ENCODE peak calls at places on chromosomes 12 and 14, in seven cellular contexts. One of them, this sample, is unnamed.

GRCh38 chr12:51098611-51099010 is 15.2 kb upstream of the CSRNP2 start:
- DNase-seq in transverse colon: no peak
- DNase-seq in CD4-positive, alpha-beta T cell: no peak
- DNase-seq in uterus: no peak
- DNase-seq in AG10803: no peak
- DNase-seq in cardiac muscle cell: no peak
- DNase-seq in fibroblast of mammary gland: peak
- DNase-seq in this sample: no peak

GRCh38 chr14:77077040-77077439 is 21.0 kb upstream of the CIPC start:
- DNase-seq in transverse colon: no peak
- DNase-seq in CD4-positive, alpha-beta T cell: no peak
- DNase-seq in uterus: no peak
- DNase-seq in AG10803: no peak
- DNase-seq in cardiac muscle cell: no peak
- DNase-seq in fibroblast of mammary gland: no peak
- DNase-seq in this sample: no peak

GRCh38 chr12:131432532-131433260 is 278.2 kb upstream of the SFSWAP start:
- DNase-seq in transverse colon: no peak
- DNase-seq in CD4-positive, alpha-beta T cell: no peak
- DNase-seq in uterus: no peak
- DNase-seq in AG10803: no peak
- DNase-seq in cardiac muscle cell: no peak
- DNase-seq in fibroblast of mammary gland: no peak
- DNase-seq in this sample: no peak

GRCh38 chr12:19572920-19573558 is 133.7 kb downstream of the AEBP2 start:
- DNase-seq in transverse colon: peak
- DNase-seq in CD4-positive, alpha-beta T cell: no peak
- DNase-seq in uterus: peak
- DNase-seq in AG10803: peak
- DNase-seq in cardiac muscle cell: peak
- DNase-seq in fibroblast of mammary gland: peak
- DNase-seq in this sample: no peak

GRCh38 chr12:109586385-109587296 is 13.0 kb downstream of the MVK start:
- DNase-seq in transverse colon: no peak
- DNase-seq in CD4-positive, alpha-beta T cell: no peak
- DNase-seq in uterus: no peak
- DNase-seq in AG10803: no peak
- DNase-seq in cardiac muscle cell: no peak
- DNase-seq in fibroblast of mammary gland: no peak
- DNase-seq in this sample: no peak

GRCh38 chr14:23167006-23167847 is 16.2 kb downstream of the SLC7A8 start:
- DNase-seq in transverse colon: no peak
- DNase-seq in CD4-positive, alpha-beta T cell: no peak
- DNase-seq in uterus: no peak
- DNase-seq in AG10803: no peak
- DNase-seq in cardiac muscle cell: no peak
- DNase-seq in fibroblast of mammary gland: no peak
- DNase-seq in this sample: no peak

GRCh38 chr14:102691763-102692162 is 85.5 kb upstream of the TRAF3 start:
- DNase-seq in transverse colon: no peak
- DNase-seq in CD4-positive, alpha-beta T cell: no peak
- DNase-seq in uterus: no peak
- DNase-seq in AG10803: no peak
- DNase-seq in cardiac muscle cell: no peak
- DNase-seq in fibroblast of mammary gland: no peak
- DNase-seq in this sample: no peak

GRCh38 chr14:71361335-71361734 is 454.1 kb downstream of the PCNX1 start:
- DNase-seq in transverse colon: no peak
- DNase-seq in CD4-positive, alpha-beta T cell: no peak
- DNase-seq in uterus: no peak
- DNase-seq in AG10803: no peak
- DNase-seq in cardiac muscle cell: no peak
- DNase-seq in fibroblast of mammary gland: peak
- DNase-seq in this sample: no peak

GRCh38 chr14:40623641-40624040 is 983.0 kb upstream of the LRFN5 start:
- DNase-seq in transverse colon: no peak
- DNase-seq in CD4-positive, alpha-beta T cell: no peak
- DNase-seq in uterus: no peak
- DNase-seq in AG10803: no peak
- DNase-seq in cardiac muscle cell: no peak
- DNase-seq in fibroblast of mammary gland: no peak
- DNase-seq in this sample: no peak

GRCh38 chr12:26293612-26294011 is 98.2 kb downstream of the SSPN start:
- DNase-seq in transverse colon: no peak
- DNase-seq in CD4-positive, alpha-beta T cell: no peak
- DNase-seq in uterus: no peak
- DNase-seq in AG10803: no peak
- DNase-seq in cardiac muscle cell: no peak
- DNase-seq in fibroblast of mammary gland: no peak
- DNase-seq in this sample: no peak

DNA sequence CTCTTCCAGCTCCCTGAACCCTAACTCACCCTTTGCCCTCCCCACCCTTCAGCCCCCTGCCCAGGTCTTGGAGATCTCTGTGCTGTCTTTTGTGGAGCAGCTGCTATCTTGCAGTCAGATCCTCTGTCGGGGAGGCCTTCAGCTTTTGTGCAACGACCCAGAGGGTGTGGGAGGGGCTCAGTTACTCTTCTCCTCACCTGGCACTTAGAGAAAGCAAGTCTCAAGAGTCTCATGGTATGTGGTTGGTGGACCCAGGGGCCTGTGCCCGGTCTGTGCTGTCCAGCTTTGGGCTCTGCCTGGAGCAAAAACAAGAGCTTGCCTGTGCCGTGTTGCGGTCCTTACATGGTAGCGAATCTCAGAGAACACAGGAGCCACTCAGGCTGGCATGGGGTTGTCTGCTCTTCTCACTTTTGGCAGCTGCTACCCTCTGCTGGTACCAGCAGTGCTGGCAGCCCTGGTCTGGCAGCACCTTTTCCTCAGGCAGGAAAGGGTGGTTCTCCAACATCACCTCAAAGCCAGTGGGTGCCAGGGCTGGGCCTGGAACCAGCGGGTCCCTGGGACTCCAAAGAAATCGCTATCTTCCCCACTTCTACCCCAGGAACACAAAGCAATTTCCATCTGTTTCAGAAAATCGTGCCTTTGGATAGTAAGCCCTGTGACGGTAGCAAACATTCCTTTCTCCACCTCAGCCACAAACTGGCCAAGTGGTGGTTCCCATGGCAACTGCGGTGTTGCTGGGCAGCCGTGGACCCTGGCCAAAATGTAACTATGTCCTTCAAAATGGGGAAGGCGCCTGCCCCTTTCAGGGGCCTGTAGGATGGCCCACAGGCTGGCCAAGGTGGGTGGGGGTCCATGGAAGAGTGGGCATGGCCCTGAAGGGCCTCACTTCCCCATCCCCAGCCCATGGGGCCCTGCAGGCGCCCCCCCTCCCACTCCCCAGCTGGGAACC is 90.0 kb downstream of the RIN3 start:
- DNase-seq in transverse colon: peak
- DNase-seq in CD4-positive, alpha-beta T cell: peak
- DNase-seq in uterus: no peak
- DNase-seq in AG10803: peak
- DNase-seq in cardiac muscle cell: peak
- DNase-seq in fibroblast of mammary gland: peak
- DNase-seq in this sample: no peak
- TF ChIP-seq CTCF in transverse colon: no peak
- TF ChIP-seq CTCF in CD4-positive, alpha-beta T cell: peak
- TF ChIP-seq CTCF in uterus: no peak
- TF ChIP-seq CTCF in AG10803: peak
- TF ChIP-seq CTCF in cardiac muscle cell: peak
- TF ChIP-seq CTCF in fibroblast of mammary gland: no peak
- TF ChIP-seq CTCF in this sample: no peak

GRCh38 chr12:106140223-106140986 is 1.7 kb upstream of the NUAK1 start:
- DNase-seq in transverse colon: no peak
- DNase-seq in CD4-positive, alpha-beta T cell: no peak
- DNase-seq in uterus: peak
- DNase-seq in AG10803: no peak
- DNase-seq in cardiac muscle cell: no peak
- DNase-seq in fibroblast of mammary gland: no peak
- DNase-seq in this sample: no peak

GRCh38 chr12:106138646-106139421 is at the start of gene NUAK1:
- DNase-seq in transverse colon: peak
- DNase-seq in CD4-positive, alpha-beta T cell: no peak
- DNase-seq in uterus: peak
- DNase-seq in AG10803: peak
- DNase-seq in cardiac muscle cell: peak
- DNase-seq in fibroblast of mammary gland: no peak
- DNase-seq in this sample: peak

GRCh38 chr12:106141003-106141402 is 2.2 kb upstream of the NUAK1 start:
- DNase-seq in transverse colon: no peak
- DNase-seq in CD4-positive, alpha-beta T cell: no peak
- DNase-seq in uterus: no peak
- DNase-seq in AG10803: no peak
- DNase-seq in cardiac muscle cell: no peak
- DNase-seq in fibroblast of mammary gland: no peak
- DNase-seq in this sample: no peak

GRCh38 chr12:106138279-106138645 is 492 bp downstream of the NUAK1 start:
- DNase-seq in transverse colon: no peak
- DNase-seq in CD4-positive, alpha-beta T cell: no peak
- DNase-seq in uterus: no peak
- DNase-seq in AG10803: no peak
- DNase-seq in cardiac muscle cell: peak
- DNase-seq in fibroblast of mammary gland: no peak
- DNase-seq in this sample: no peak

GRCh38 chr12:106139422-106140141 is 828 bp upstream of the NUAK1 start:
- DNase-seq in transverse colon: peak
- DNase-seq in CD4-positive, alpha-beta T cell: no peak
- DNase-seq in uterus: peak
- DNase-seq in AG10803: peak
- DNase-seq in cardiac muscle cell: peak
- DNase-seq in fibroblast of mammary gland: peak
- DNase-seq in this sample: no peak
- TF ChIP-seq CTCF in transverse colon: no peak
- TF ChIP-seq CTCF in CD4-positive, alpha-beta T cell: no peak
- TF ChIP-seq CTCF in uterus: no peak
- TF ChIP-seq CTCF in AG10803: no peak
- TF ChIP-seq CTCF in cardiac muscle cell: no peak
- TF ChIP-seq CTCF in fibroblast of mammary gland: no peak
- TF ChIP-seq CTCF in this sample: no peak

GRCh38 chr14:47039336-47039735 is 387.8 kb upstream of the RPL10L start:
- DNase-seq in transverse colon: no peak
- DNase-seq in CD4-positive, alpha-beta T cell: no peak
- DNase-seq in uterus: no peak
- DNase-seq in AG10803: no peak
- DNase-seq in cardiac muscle cell: peak
- DNase-seq in fibroblast of mammary gland: no peak
- DNase-seq in this sample: no peak

GRCh38 chr14:47044841-47045240 is 393.3 kb upstream of the RPL10L start:
- DNase-seq in transverse colon: no peak
- DNase-seq in CD4-positive, alpha-beta T cell: no peak
- DNase-seq in uterus: no peak
- DNase-seq in AG10803: no peak
- DNase-seq in cardiac muscle cell: peak
- DNase-seq in fibroblast of mammary gland: no peak
- DNase-seq in this sample: no peak

GRCh38 chr14:47040490-47040889 is 388.9 kb upstream of the RPL10L start:
- DNase-seq in transverse colon: no peak
- DNase-seq in CD4-positive, alpha-beta T cell: no peak
- DNase-seq in uterus: no peak
- DNase-seq in AG10803: no peak
- DNase-seq in cardiac muscle cell: peak
- DNase-seq in fibroblast of mammary gland: peak
- DNase-seq in this sample: no peak
- TF ChIP-seq CTCF in transverse colon: peak
- TF ChIP-seq CTCF in CD4-positive, alpha-beta T cell: no peak
- TF ChIP-seq CTCF in uterus: peak
- TF ChIP-seq CTCF in AG10803: no peak
- TF ChIP-seq CTCF in cardiac muscle cell: no peak
- TF ChIP-seq CTCF in fibroblast of mammary gland: no peak
- TF ChIP-seq CTCF in this sample: peak

GRCh38 chr12:52242442-52243263 is 9.6 kb downstream of the KRT7 start:
- DNase-seq in transverse colon: no peak
- DNase-seq in CD4-positive, alpha-beta T cell: no peak
- DNase-seq in uterus: no peak
- DNase-seq in AG10803: no peak
- DNase-seq in cardiac muscle cell: no peak
- DNase-seq in fibroblast of mammary gland: no peak
- DNase-seq in this sample: no peak

GRCh38 chr12:52238916-52239649 is 6.0 kb downstream of the KRT7 start:
- DNase-seq in transverse colon: no peak
- DNase-seq in CD4-positive, alpha-beta T cell: no peak
- DNase-seq in uterus: no peak
- DNase-seq in AG10803: no peak
- DNase-seq in cardiac muscle cell: no peak
- DNase-seq in fibroblast of mammary gland: no peak
- DNase-seq in this sample: no peak

GRCh38 chr12:52243264-52243773 is 10.3 kb downstream of the KRT7 start:
- DNase-seq in transverse colon: no peak
- DNase-seq in CD4-positive, alpha-beta T cell: no peak
- DNase-seq in uterus: no peak
- DNase-seq in AG10803: no peak
- DNase-seq in cardiac muscle cell: no peak
- DNase-seq in fibroblast of mammary gland: no peak
- DNase-seq in this sample: no peak

GRCh38 chr12:52239767-52240166 is 6.7 kb downstream of the KRT7 start:
- DNase-seq in transverse colon: no peak
- DNase-seq in CD4-positive, alpha-beta T cell: no peak
- DNase-seq in uterus: no peak
- DNase-seq in AG10803: no peak
- DNase-seq in cardiac muscle cell: no peak
- DNase-seq in fibroblast of mammary gland: no peak
- DNase-seq in this sample: no peak

GRCh38 chr12:52241205-52241842 is 8.3 kb downstream of the KRT7 start:
- DNase-seq in transverse colon: no peak
- DNase-seq in CD4-positive, alpha-beta T cell: no peak
- DNase-seq in uterus: no peak
- DNase-seq in AG10803: no peak
- DNase-seq in cardiac muscle cell: no peak
- DNase-seq in fibroblast of mammary gland: no peak
- DNase-seq in this sample: no peak
- TF ChIP-seq CTCF in transverse colon: no peak
- TF ChIP-seq CTCF in CD4-positive, alpha-beta T cell: no peak
- TF ChIP-seq CTCF in uterus: no peak
- TF ChIP-seq CTCF in AG10803: no peak
- TF ChIP-seq CTCF in cardiac muscle cell: no peak
- TF ChIP-seq CTCF in fibroblast of mammary gland: no peak
- TF ChIP-seq CTCF in this sample: no peak

GRCh38 chr14:25759251-25759650 is 709.3 kb upstream of the STXBP6 start:
- DNase-seq in transverse colon: no peak
- DNase-seq in CD4-positive, alpha-beta T cell: no peak
- DNase-seq in uterus: no peak
- DNase-seq in AG10803: no peak
- DNase-seq in cardiac muscle cell: no peak
- DNase-seq in fibroblast of mammary gland: no peak
- DNase-seq in this sample: no peak
- TF ChIP-seq CTCF in transverse colon: no peak
- TF ChIP-seq CTCF in CD4-positive, alpha-beta T cell: no peak
- TF ChIP-seq CTCF in uterus: no peak
- TF ChIP-seq CTCF in AG10803: no peak
- TF ChIP-seq CTCF in cardiac muscle cell: no peak
- TF ChIP-seq CTCF in fibroblast of mammary gland: no peak
- TF ChIP-seq CTCF in this sample: no peak

This sample was measured in D721Med.